ENCODE peak calls at places on chromosomes 4 and X, in eight cellular contexts. W is cardiac muscle cell; T is activated naive CD8-positive, alpha-beta T cell treated with anti-CD3 and anti-CD28 coated beads, Interleukin-2, amount 50 U/mL, for 24 hours; X is colonic mucosa; Z is GM10248; L is RPMI7951; K is SW480; E is upper lobe of left lung. G is an unnamed sample.

GRCh38 chr4:2244947-2245786 is 3.2 kb upstream of the HAUS3 start:
- DNase-seq in K (peak; percentile 26), T (no peak), E (peak; percentile 18), Z (no peak), X (no peak), W (no peak), L (peak; percentile 5), G (no peak)

GRCh38 chr4:6493668-6494304 is 21.4 kb upstream of the PPP2R2C start:
- DNase-seq in W (peak; percentile 11), E (no peak), Z (no peak), X (peak; percentile 19), T (no peak), K (peak; percentile 15), L (peak; percentile 12), G (peak; percentile 55)

GRCh38 chr4:174873931-174874330 is 44.2 kb upstream of the ADAM29 start:
- DNase-seq in E (no peak), X (no peak), L (no peak), Z (peak; percentile 10), T (no peak), W (no peak), K (no peak), G (no peak)

GRCh38 chr4:145507636-145508035 is 26.0 kb downstream of the SMAD1 start:
- DNase-seq in T (no peak), X (no peak), L (peak; percentile 16), E (no peak), W (no peak), Z (no peak), K (no peak), G (no peak)

GRCh38 chrX:131675596-131676194 is 131.8 kb downstream of the OR13H1 start:
- DNase-seq in W (peak; percentile 44), L (peak; percentile 17), K (peak; percentile 13), T (no peak), Z (peak; percentile 38), E (no peak), X (no peak), G (no peak)

GRCh38 chr4:95466791-95467190 is 82.0 kb downstream of the UNC5C start:
- DNase-seq in Z (no peak), L (no peak), E (no peak), X (no peak), T (no peak), K (peak; percentile 39), W (no peak), G (no peak)

GRCh38 chr4:129358571-129358970 is 262.6 kb downstream of the C4orf33 start:
- DNase-seq in K (peak; percentile 60), X (no peak), L (peak; percentile 42), T (no peak), W (no peak), E (no peak), Z (no peak), G (no peak)

GRCh38 chrX:19723427-19723826 is 164.0 kb downstream of the SH3KBP1 start:
- DNase-seq in L (peak; percentile 29), E (no peak), W (no peak), Z (no peak), K (no peak), X (no peak), T (no peak), G (no peak)

GRCh38 chr4:141066690-141067089 is 66.6 kb downstream of the RNF150 start:
- DNase-seq in W (no peak), E (no peak), Z (no peak), K (no peak), T (no peak), X (no peak), L (no peak), G (no peak)

GRCh38 chr4:182280439-182281111 is 37.4 kb downstream of the TENM3 start:
- DNase-seq in T (no peak), Z (no peak), L (peak; percentile 47), W (peak; percentile 28), K (no peak), X (no peak), E (no peak), G (no peak)

GRCh38 chr4:79024371-79024770 is 85.1 kb upstream of the PAQR3 start:
- DNase-seq in K (no peak), Z (no peak), W (no peak), X (no peak), T (no peak), L (no peak), E (no peak), G (no peak)

GRCh38 chr4:160038560-160038959 is 935.7 kb downstream of the RAPGEF2 start:
- DNase-seq in L (no peak), T (no peak), W (no peak), Z (no peak), X (no peak), K (no peak), E (no peak), G (no peak)

GRCh38 chr4:125811892-125812291 is 497.1 kb downstream of the FAT4 start:
- DNase-seq in L (no peak), Z (no peak), E (no peak), X (no peak), W (no peak), K (no peak), T (no peak), G (no peak)

GRCh38 chr4:33626242-33626641 is 2618.1 kb downstream of the ARAP2 start:
- DNase-seq in L (no peak), X (no peak), W (no peak), Z (no peak), K (no peak), T (no peak), E (no peak), G (no peak)

GRCh38 chr4:109213056-109213455 is 89.4 kb downstream of the COL25A1 start:
- DNase-seq in K (no peak), X (no peak), Z (no peak), W (no peak), E (no peak), L (no peak), T (no peak), G (no peak)

GRCh38 chr4:164772076-164772475 is 18.1 kb downstream of the SMIM31 start:
- DNase-seq in T (no peak), Z (no peak), K (no peak), E (no peak), L (no peak), X (no peak), W (no peak), G (no peak)

GRCh38 chr4:107619731-107620130 is 100.3 kb downstream of the PAPSS1 start:
- DNase-seq in L (peak; percentile 22), K (no peak), T (no peak), Z (no peak), W (no peak), X (no peak), E (no peak), G (no peak)

GRCh38 chr4:96260071-96260682 is 420.3 kb downstream of the PDHA2 start:
- DNase-seq in T (no peak), W (peak; percentile 41), K (no peak), E (no peak), X (no peak), L (no peak), Z (no peak), G (no peak)

GRCh38 chr4:6385288-6385687 is 87.1 kb downstream of the PPP2R2C start:
- DNase-seq in W (no peak), X (no peak), E (no peak), L (no peak), Z (no peak), K (no peak), T (no peak), G (no peak)

GRCh38 chr4:175614880-175615279 is 197.2 kb downstream of the GPM6A start:
- DNase-seq in T (no peak), Z (no peak), K (no peak), W (no peak), E (no peak), X (no peak), L (no peak), G (no peak)

GRCh38 chr4:81504685-81505598 is 33.2 kb upstream of the RASGEF1B start:
- DNase-seq in E (peak; percentile 83), X (peak; percentile 75), Z (no peak), K (no peak), T (peak; percentile 61), W (no peak), L (no peak), G (no peak)

GRCh38 chr4:182085051-182085480 is 158.1 kb upstream of the TENM3 start:
- DNase-seq in E (no peak), Z (no peak), W (no peak), X (no peak), K (no peak), L (peak; percentile 53), T (no peak), G (no peak)

GRCh38 chr4:38160487-38161207 is 200.4 kb downstream of the PTTG2 start:
- DNase-seq in Z (peak; percentile 81), W (no peak), X (peak; percentile 59), K (peak; percentile 96), L (peak; percentile 87), T (peak; percentile 27), E (peak; percentile 54), G (no peak)

GRCh38 chr4:3287271-3287971 is 5.4 kb upstream of the RGS12 start:
- DNase-seq in X (no peak), T (no peak), W (no peak), K (no peak), L (no peak), Z (no peak), E (no peak), G (peak; percentile 19)

GRCh38 chrX:131792356-131792749 is 230.7 kb upstream of the STK26 start:
- DNase-seq in X (peak; percentile 94), Z (peak; percentile 21), T (no peak), W (no peak), K (no peak), L (no peak), E (peak; percentile 89), G (no peak)

GRCh38 chrX:134999469-134999868 is 8.7 kb downstream of the SMIM10 start:
- DNase-seq in T (no peak), E (no peak), L (peak; percentile 42), X (no peak), K (peak; percentile 61), Z (peak; percentile 31), W (peak; percentile 25), G (no peak)

GRCh38 chr4:58602701-58603359 is 1492.6 kb upstream of the IGFBP7 start:
- DNase-seq in T (no peak), L (no peak), W (no peak), E (no peak), K (no peak), X (no peak), Z (no peak), G (no peak)

GRCh38 chr4:94654714-94655113 is 103.0 kb upstream of the BMPR1B start:
- DNase-seq in L (no peak), K (no peak), T (no peak), X (no peak), Z (no peak), E (no peak), W (no peak), G (no peak)

GRCh38 chrX:12685541-12685940 is 105.7 kb upstream of the PRPS2 start:
- DNase-seq in L (no peak), W (no peak), K (no peak), T (no peak), Z (no peak), E (no peak), X (no peak), G (no peak)

GRCh38 chr4:170736710-170737109 is 647.0 kb upstream of the AADAT start:
- DNase-seq in W (no peak), Z (no peak), T (no peak), X (no peak), L (no peak), E (no peak), K (peak; percentile 12), G (no peak)

GRCh38 chrX:17038277-17038676 is 91.8 kb downstream of the REPS2 start:
- DNase-seq in T (no peak), X (no peak), K (no peak), W (peak; percentile 8), E (peak; percentile 64), Z (no peak), L (no peak), G (no peak)

GRCh38 chr4:96936886-96937285 is 1097.0 kb downstream of the PDHA2 start:
- DNase-seq in K (no peak), Z (no peak), W (no peak), L (no peak), E (no peak), X (no peak), T (no peak), G (no peak)